ENCODE peak calls at places on chromosome 20, in four cellular contexts. One of them, this sample, is unnamed.

GRCh38 chr20:39019805-39020325 is 57.7 kb downstream of the DHX35 start:
- DNase-seq in dorsolateral prefrontal cortex: no peak
- DNase-seq in AG09309: no peak
- DNase-seq in sigmoid colon: no peak
- DNase-seq in this sample: no peak

GRCh38 chr20:62215020-62215990 is 4.8 kb downstream of the HRH3 start:
- DNase-seq in sigmoid colon: no peak
- DNase-seq in dorsolateral prefrontal cortex: no peak
- DNase-seq in AG09309: no peak
- DNase-seq in this sample: no peak

GRCh38 chr20:53141651-53142050 is 169.5 kb downstream of the TSHZ2 start:
- DNase-seq in sigmoid colon: no peak
- DNase-seq in AG09309: no peak
- DNase-seq in dorsolateral prefrontal cortex: no peak
- DNase-seq in this sample: no peak

GRCh38 chr20:50360921-50361320 is 149.3 kb upstream of the PTPN1 start:
- DNase-seq in sigmoid colon: peak
- DNase-seq in dorsolateral prefrontal cortex: no peak
- DNase-seq in AG09309: no peak
- DNase-seq in this sample: no peak

GRCh38 chr20:20199338-20200160 is 147.2 kb downstream of the CFAP61 start:
- DNase-seq in dorsolateral prefrontal cortex: no peak
- DNase-seq in AG09309: no peak
- DNase-seq in sigmoid colon: no peak
- DNase-seq in this sample: no peak

GRCh38 chr20:24910461-24910860 is 38.6 kb upstream of the CST7 start:
- DNase-seq in dorsolateral prefrontal cortex: no peak
- DNase-seq in sigmoid colon: no peak
- DNase-seq in AG09309: no peak
- DNase-seq in this sample: no peak

GRCh38 chr20:25275813-25276532 is 28.1 kb downstream of the PYGB start:
- DNase-seq in AG09309: no peak
- DNase-seq in sigmoid colon: peak
- DNase-seq in dorsolateral prefrontal cortex: peak
- DNase-seq in this sample: no peak

GRCh38 chr20:63235399-63235983 is at the start of gene BIRC7:
- DNase-seq in sigmoid colon: no peak
- DNase-seq in AG09309: no peak
- DNase-seq in dorsolateral prefrontal cortex: no peak
- DNase-seq in this sample: no peak

GRCh38 chr20:50810063-50810462 is 15.2 kb downstream of the BCAS4 start:
- DNase-seq in AG09309: no peak
- DNase-seq in sigmoid colon: no peak
- DNase-seq in dorsolateral prefrontal cortex: no peak
- DNase-seq in this sample: no peak

GRCh38 chr20:23160536-23161243 is 74.6 kb upstream of the CD93 start:
- DNase-seq in AG09309: no peak
- DNase-seq in dorsolateral prefrontal cortex: no peak
- DNase-seq in sigmoid colon: no peak
- DNase-seq in this sample: no peak

GRCh38 chr20:20393207-20393606 is 25.3 kb downstream of the INSM1 start:
- DNase-seq in dorsolateral prefrontal cortex: no peak
- DNase-seq in AG09309: no peak
- DNase-seq in sigmoid colon: no peak
- DNase-seq in this sample: no peak

GRCh38 chr20:30168025-30168799 is 1089.3 kb upstream of the DEFB115 start:
- DNase-seq in AG09309: no peak
- DNase-seq in sigmoid colon: peak
- DNase-seq in dorsolateral prefrontal cortex: no peak
- DNase-seq in this sample: no peak

GRCh38 chr20:21820688-21821087 is 115.2 kb downstream of the PAX1 start:
- DNase-seq in AG09309: no peak
- DNase-seq in sigmoid colon: no peak
- DNase-seq in dorsolateral prefrontal cortex: no peak
- DNase-seq in this sample: no peak

GRCh38 chr20:6635034-6635736 is 132.3 kb upstream of the BMP2 start:
- DNase-seq in AG09309: no peak
- DNase-seq in dorsolateral prefrontal cortex: no peak
- DNase-seq in sigmoid colon: no peak
- DNase-seq in this sample: no peak

GRCh38 chr20:14337400-14338171 is at the start of gene FLRT3:
- DNase-seq in sigmoid colon: peak
- DNase-seq in dorsolateral prefrontal cortex: peak
- DNase-seq in AG09309: peak
- DNase-seq in this sample: peak

GRCh38 chr20:36070451-36070850 is 84.1 kb upstream of the EPB41L1 start:
- DNase-seq in sigmoid colon: no peak
- DNase-seq in dorsolateral prefrontal cortex: peak
- DNase-seq in AG09309: no peak
- DNase-seq in this sample: no peak

GRCh38 chr20:4638826-4639225 is 82.9 kb upstream of the PRND start:
- DNase-seq in AG09309: no peak
- DNase-seq in dorsolateral prefrontal cortex: no peak
- DNase-seq in sigmoid colon: no peak
- DNase-seq in this sample: no peak

GRCh38 chr20:37251836-37252477 is 9.7 kb downstream of the GHRH start:
- DNase-seq in sigmoid colon: no peak
- DNase-seq in dorsolateral prefrontal cortex: no peak
- DNase-seq in AG09309: no peak
- DNase-seq in this sample: no peak

GRCh38 chr20:55881204-55881603 is 124.1 kb downstream of the CBLN4 start:
- DNase-seq in dorsolateral prefrontal cortex: no peak
- DNase-seq in AG09309: no peak
- DNase-seq in sigmoid colon: no peak
- DNase-seq in this sample: no peak

GRCh38 chr20:48783533-48784272 is 44.1 kb downstream of the PREX1 start:
- DNase-seq in sigmoid colon: no peak
- DNase-seq in dorsolateral prefrontal cortex: no peak
- DNase-seq in AG09309: no peak
- DNase-seq in this sample: no peak

GRCh38 chr20:37336369-37337207 is 9.4 kb upstream of the SRC start:
- DNase-seq in AG09309: no peak
- DNase-seq in sigmoid colon: peak
- DNase-seq in dorsolateral prefrontal cortex: no peak
- DNase-seq in this sample: no peak

GRCh38 chr20:64055893-64056638 is 6.6 kb upstream of the SOX18 start:
- DNase-seq in dorsolateral prefrontal cortex: no peak
- DNase-seq in sigmoid colon: no peak
- DNase-seq in AG09309: no peak
- DNase-seq in this sample: no peak

GRCh38 chr20:15613530-15613929 is 959.7 kb downstream of the KIF16B start:
- DNase-seq in dorsolateral prefrontal cortex: no peak
- DNase-seq in AG09309: no peak
- DNase-seq in sigmoid colon: no peak
- DNase-seq in this sample: no peak

GRCh38 chr20:38833154-38833856 is 27.8 kb downstream of the PPP1R16B start:
- DNase-seq in AG09309: no peak
- DNase-seq in dorsolateral prefrontal cortex: no peak
- DNase-seq in sigmoid colon: no peak
- DNase-seq in this sample: no peak

GRCh38 chr20:44885392-44886275 is at the start of gene YWHAB:
- DNase-seq in dorsolateral prefrontal cortex: peak
- DNase-seq in sigmoid colon: peak
- DNase-seq in AG09309: peak
- DNase-seq in this sample: peak

GRCh38 chr20:17570347-17571152 is 675 bp downstream of the DSTN start:
- DNase-seq in dorsolateral prefrontal cortex: peak
- DNase-seq in sigmoid colon: peak
- DNase-seq in AG09309: no peak
- DNase-seq in this sample: no peak

GRCh38 chr20:46752639-46753235 is 43.3 kb downstream of the SLC2A10 start:
- DNase-seq in dorsolateral prefrontal cortex: peak
- DNase-seq in AG09309: no peak
- DNase-seq in sigmoid colon: peak
- DNase-seq in this sample: no peak

GRCh38 chr20:21262812-21263211 is 40.3 kb upstream of the XRN2 start:
- DNase-seq in sigmoid colon: no peak
- DNase-seq in dorsolateral prefrontal cortex: no peak
- DNase-seq in AG09309: no peak
- DNase-seq in this sample: no peak

GRCh38 chr20:19658137-19658536 is 99.9 kb upstream of the RIN2 start:
- DNase-seq in AG09309: no peak
- DNase-seq in dorsolateral prefrontal cortex: no peak
- DNase-seq in sigmoid colon: no peak
- DNase-seq in this sample: no peak

GRCh38 chr20:62822788-62823651 is 6.2 kb downstream of the COL9A3 start:
- DNase-seq in AG09309: no peak
- DNase-seq in sigmoid colon: no peak
- DNase-seq in dorsolateral prefrontal cortex: peak
- DNase-seq in this sample: no peak

GRCh38 chr20:8853805-8854338 is 215.0 kb upstream of the PLCB4 start:
- DNase-seq in dorsolateral prefrontal cortex: no peak
- DNase-seq in AG09309: peak
- DNase-seq in sigmoid colon: no peak
- DNase-seq in this sample: peak

GRCh38 chr20:62027698-62028321 is 37.9 kb downstream of the TAF4 start:
- DNase-seq in sigmoid colon: no peak
- DNase-seq in dorsolateral prefrontal cortex: no peak
- DNase-seq in AG09309: no peak
- DNase-seq in this sample: no peak

GRCh38 chr20:15063077-15063476 is 725.7 kb upstream of the FLRT3 start:
- DNase-seq in AG09309: no peak
- DNase-seq in dorsolateral prefrontal cortex: no peak
- DNase-seq in sigmoid colon: no peak
- DNase-seq in this sample: no peak

GRCh38 chr20:47540443-47541354 is 39.0 kb downstream of the NCOA3 start:
- DNase-seq in sigmoid colon: no peak
- DNase-seq in AG09309: no peak
- DNase-seq in dorsolateral prefrontal cortex: no peak
- DNase-seq in this sample: no peak

GRCh38 chr20:18288748-18289705 is 700 bp downstream of the ZNF133 start:
- DNase-seq in AG09309: no peak
- DNase-seq in sigmoid colon: no peak
- DNase-seq in dorsolateral prefrontal cortex: no peak
- DNase-seq in this sample: no peak

GRCh38 chr20:25049261-25050060 is 8.5 kb downstream of the ACSS1 start:
- DNase-seq in dorsolateral prefrontal cortex: peak
- DNase-seq in sigmoid colon: peak
- DNase-seq in AG09309: no peak
- DNase-seq in this sample: no peak

GRCh38 chr20:11445161-11445560 is 472.5 kb upstream of the BTBD3 start:
- DNase-seq in AG09309: no peak
- DNase-seq in sigmoid colon: no peak
- DNase-seq in dorsolateral prefrontal cortex: no peak
- DNase-seq in this sample: no peak

GRCh38 chr20:11445891-11446290 is 471.8 kb upstream of the BTBD3 start:
- DNase-seq in AG09309: no peak
- DNase-seq in dorsolateral prefrontal cortex: no peak
- DNase-seq in sigmoid colon: no peak
- DNase-seq in this sample: no peak

GRCh38 chr20:11447371-11448100 is 470.2 kb upstream of the BTBD3 start:
- DNase-seq in sigmoid colon: no peak
- DNase-seq in dorsolateral prefrontal cortex: no peak
- DNase-seq in AG09309: no peak
- DNase-seq in this sample: no peak

GRCh38 chr20:11448554-11448953 is 469.1 kb upstream of the BTBD3 start:
- DNase-seq in AG09309: no peak
- DNase-seq in dorsolateral prefrontal cortex: no peak
- DNase-seq in sigmoid colon: no peak
- DNase-seq in this sample: no peak

DNA sequence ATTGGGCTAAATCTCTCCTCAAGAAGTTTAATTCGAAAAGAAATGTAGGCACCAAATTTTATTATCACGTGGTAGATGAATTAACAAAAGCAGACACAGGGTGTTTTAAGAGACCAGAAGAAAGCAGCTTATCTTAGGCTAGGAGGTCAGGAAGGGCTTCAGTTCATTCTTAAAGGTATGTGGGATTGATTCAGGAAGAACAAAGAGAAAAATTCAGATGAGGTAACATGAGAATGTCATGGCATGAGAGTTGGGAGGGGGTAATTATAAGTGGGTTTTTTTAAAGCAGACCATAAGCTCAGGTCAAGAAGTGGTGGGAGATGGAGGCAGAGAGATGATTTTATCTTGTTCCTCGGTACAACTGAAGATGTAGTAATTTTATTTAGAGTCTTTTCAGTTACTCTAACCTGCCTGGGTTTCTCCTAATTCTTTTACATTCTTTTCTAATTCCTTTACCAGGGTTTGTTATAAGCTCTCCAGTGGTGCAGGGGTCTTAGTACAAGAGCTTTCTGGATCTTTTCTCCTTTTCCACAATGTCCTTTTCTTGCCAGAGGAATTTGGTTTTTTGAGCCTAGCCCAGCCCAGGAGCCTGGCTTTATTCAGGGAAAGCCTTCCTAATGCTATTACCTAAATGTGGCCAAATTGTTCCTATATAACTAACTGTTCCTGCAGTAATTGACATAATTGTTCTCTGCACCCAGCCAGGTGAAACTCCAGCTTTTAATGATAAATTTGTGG is 474.1 kb upstream of the BTBD3 start:
- DNase-seq in dorsolateral prefrontal cortex: no peak
- DNase-seq in AG09309: no peak
- DNase-seq in sigmoid colon: no peak
- DNase-seq in this sample: no peak
- H3K4me3 ChIP-seq in dorsolateral prefrontal cortex: no peak
- H3K4me3 ChIP-seq in AG09309: no peak
- H3K4me3 ChIP-seq in sigmoid colon: no peak
- H3K4me3 ChIP-seq in this sample: no peak

GRCh38 chr20:3247638-3248037 is 8.6 kb upstream of the SLC4A11 start:
- DNase-seq in dorsolateral prefrontal cortex: no peak
- DNase-seq in AG09309: no peak
- DNase-seq in sigmoid colon: no peak
- DNase-seq in this sample: no peak
- H3K4me3 ChIP-seq in dorsolateral prefrontal cortex: no peak
- H3K4me3 ChIP-seq in AG09309: no peak
- H3K4me3 ChIP-seq in sigmoid colon: no peak
- H3K4me3 ChIP-seq in this sample: no peak

GRCh38 chr20:1619861-1620444 is at the start of gene SIRPB1:
- DNase-seq in dorsolateral prefrontal cortex: no peak
- DNase-seq in AG09309: no peak
- DNase-seq in sigmoid colon: no peak
- DNase-seq in this sample: no peak
- H3K4me3 ChIP-seq in dorsolateral prefrontal cortex: no peak
- H3K4me3 ChIP-seq in AG09309: no peak
- H3K4me3 ChIP-seq in sigmoid colon: no peak
- H3K4me3 ChIP-seq in this sample: no peak

DNA sequence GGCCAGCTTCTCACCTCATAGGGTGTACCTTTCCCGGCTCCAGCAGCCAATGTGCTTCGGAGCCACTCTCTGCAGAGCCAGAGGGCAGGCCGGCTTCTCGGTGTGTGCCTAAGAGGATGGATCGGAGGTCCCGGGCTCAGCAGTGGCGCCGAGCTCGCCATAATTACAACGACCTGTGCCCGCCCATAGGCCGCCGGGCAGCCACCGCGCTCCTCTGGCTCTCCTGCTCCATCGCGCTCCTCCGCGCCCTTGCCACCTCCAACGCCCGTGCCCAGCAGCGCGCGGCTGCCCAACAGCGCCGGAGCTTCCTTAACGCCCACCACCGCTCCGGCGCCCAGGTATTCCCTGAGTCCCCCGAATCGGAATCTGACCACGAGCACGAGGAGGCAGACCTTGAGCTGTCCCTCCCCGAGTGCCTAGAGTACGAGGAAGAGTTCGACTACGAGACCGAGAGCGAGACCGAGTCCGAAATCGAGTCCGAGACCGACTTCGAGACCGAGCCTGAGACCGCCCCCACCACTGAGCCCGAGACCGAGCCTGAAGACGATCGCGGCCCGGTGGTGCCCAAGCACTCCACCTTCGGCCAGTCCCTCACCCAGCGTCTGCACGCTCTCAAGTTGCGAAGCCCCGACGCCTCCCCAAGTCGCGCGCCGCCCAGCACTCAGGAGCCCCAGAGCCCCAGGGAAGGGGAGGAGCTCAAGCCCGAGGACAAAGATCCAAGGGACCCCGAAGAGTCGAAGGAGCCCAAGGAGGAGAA is 10.5 kb downstream of the GNAS-AS1 start:
- DNase-seq in AG09309: no peak
- DNase-seq in dorsolateral prefrontal cortex: no peak
- DNase-seq in sigmoid colon: no peak
- DNase-seq in this sample: no peak
- H3K4me3 ChIP-seq in AG09309: no peak
- H3K4me3 ChIP-seq in dorsolateral prefrontal cortex: no peak
- H3K4me3 ChIP-seq in sigmoid colon: no peak
- H3K4me3 ChIP-seq in this sample: peak

This sample was measured in skeletal muscle cell.